ENCODE peak calls at places on chromosomes 7 and 10, in six cellular contexts. Y is gastrocnemius medialis; F is GM20000; Z is activated CD4-positive, alpha-beta T cell treated with anti-CD3 and anti-CD28 coated beads for 1 hour; A is activated CD8-positive, alpha-beta memory T cell treated with anti-CD3 and anti-CD28 coated beads for 1 hour; N is nucleus accumbens. B is an unnamed sample.

GRCh38 chr10:59735296-59735695 is 18.0 kb downstream of the MRLN start:
- DNase-seq in Y (no peak), F (no peak), Z (no peak), A (no peak), N (no peak), B (no peak)

GRCh38 chr7:28037220-28038010 is 143.2 kb downstream of the JAZF1 start:
- DNase-seq in Y (no peak), F (peak), Z (no peak), A (no peak), N (no peak), B (no peak)

GRCh38 chr7:101903505-101903849 is 86.1 kb downstream of the CUX1 start:
- DNase-seq in Y (peak), F (no peak), Z (no peak), A (no peak), N (no peak), B (no peak)

GRCh38 chr7:121741896-121742295 is 131.1 kb upstream of the PTPRZ1 start:
- DNase-seq in Y (no peak), F (no peak), Z (no peak), A (no peak), N (no peak), B (no peak)

GRCh38 chr10:108957681-108958080 is 965.6 kb downstream of the XPNPEP1 start:
- DNase-seq in Y (no peak), F (no peak), Z (no peak), A (no peak), N (no peak), B (no peak)

GRCh38 chr7:35717516-35717915 is 22.6 kb upstream of the HERPUD2 start:
- DNase-seq in Y (no peak), F (no peak), Z (no peak), A (no peak), N (no peak), B (no peak)

GRCh38 chr10:117002206-117002605 is 2.8 kb downstream of the SHTN1 start:
- DNase-seq in Y (no peak), F (no peak), Z (no peak), A (no peak), N (no peak), B (no peak)

GRCh38 chr10:76352300-76352699 is 920.9 kb downstream of the LRMDA start:
- DNase-seq in Y (no peak), F (no peak), Z (no peak), A (no peak), N (no peak), B (no peak)